ENCODE peak calls at places on chromosome 20, in four cellular contexts. Y, Z, B and G are unnamed samples.

GRCh38 chr20:43961541-43962471 is 47.2 kb downstream of the TOX2 start:
- DNase-seq in Y (no peak), Z (no peak), B (no peak), G (no peak)

GRCh38 chr20:23050847-23051627 is 1.6 kb upstream of the THBD start:
- DNase-seq in Y (peak), Z (no peak), B (no peak), G (peak)

GRCh38 chr20:14790771-14791517 is 453.5 kb upstream of the FLRT3 start:
- DNase-seq in Y (no peak), Z (no peak), B (no peak), G (no peak)

GRCh38 chr20:15865553-15865952 is 707.7 kb downstream of the KIF16B start:
- DNase-seq in Y (no peak), Z (no peak), B (no peak), G (no peak)

GRCh38 chr20:46000571-46001145 is 8.1 kb upstream of the MMP9 start:
- DNase-seq in Y (no peak), Z (no peak), B (no peak), G (no peak)

GRCh38 chr20:44714701-44715494 is at the start of gene CCN5:
- DNase-seq in Y (peak), Z (no peak), B (no peak), G (peak)

GRCh38 chr20:3777726-3778629 is 3.3 kb downstream of the SPEF1 start:
- DNase-seq in Y (peak), Z (no peak), B (peak), G (no peak)

GRCh38 chr20:6665161-6665560 is 102.3 kb upstream of the BMP2 start:
- DNase-seq in Y (no peak), Z (no peak), B (no peak), G (no peak)

GRCh38 chr20:38426006-38426405 is 9.1 kb downstream of the SNHG17 start:
- DNase-seq in Y (peak), Z (no peak), B (no peak), G (peak)

GRCh38 chr20:1734269-1734858 is 76.8 kb upstream of the SIRPG start:
- DNase-seq in Y (no peak), Z (no peak), B (no peak), G (no peak)

GRCh38 chr20:4973330-4974097 is 27.8 kb downstream of the SLC23A2 start:
- DNase-seq in Y (peak), Z (no peak), B (no peak), G (peak)

GRCh38 chr20:52864895-52865590 is 107.1 kb upstream of the TSHZ2 start:
- DNase-seq in Y (no peak), Z (no peak), B (no peak), G (no peak)

GRCh38 chr20:30815577-30816181 is 441.8 kb upstream of the DEFB115 start:
- DNase-seq in Y (peak), Z (no peak), B (peak), G (no peak)

GRCh38 chr20:43755390-43755789 is 28.6 kb upstream of the GTSF1L start:
- DNase-seq in Y (peak), Z (no peak), B (no peak), G (no peak)

GRCh38 chr20:17743677-17744076 is 43.9 kb downstream of the BANF2 start:
- DNase-seq in Y (no peak), Z (no peak), B (no peak), G (no peak)

GRCh38 chr20:48858075-48858790 is 30.4 kb upstream of the PREX1 start:
- DNase-seq in Y (no peak), Z (no peak), B (no peak), G (no peak)

GRCh38 chr20:24705486-24705885 is 236.1 kb downstream of the SYNDIG1 start:
- DNase-seq in Y (no peak), Z (no peak), B (no peak), G (no peak)

GRCh38 chr20:33277471-33278441 is 5.3 kb upstream of the BPIFB1 start:
- DNase-seq in Y (no peak), Z (no peak), B (peak), G (no peak)

GRCh38 chr20:53331151-53331973 is 262.3 kb downstream of the ZNF217 start:
- DNase-seq in Y (peak), Z (no peak), B (no peak), G (peak)

GRCh38 chr20:51176446-51176845 is 153.5 kb upstream of the KCNG1 start:
- DNase-seq in Y (no peak), Z (no peak), B (no peak), G (no peak)

GRCh38 chr20:18666803-18667460 is 79.1 kb downstream of the DTD1 start:
- DNase-seq in Y (no peak), Z (no peak), B (peak), G (no peak)

GRCh38 chr20:44584103-44584690 is 1.8 kb downstream of the PKIG start:
- DNase-seq in Y (no peak), Z (no peak), B (no peak), G (no peak)

GRCh38 chr20:1323256-1323655 is 5.7 kb downstream of the SDCBP2 start:
- DNase-seq in Y (peak), Z (no peak), B (no peak), G (no peak)

GRCh38 chr20:19026121-19026878 is 186.1 kb upstream of the SLC24A3 start:
- DNase-seq in Y (no peak), Z (no peak), B (no peak), G (no peak)

GRCh38 chr20:48760403-48760889 is 67.4 kb downstream of the PREX1 start:
- DNase-seq in Y (peak), Z (no peak), B (no peak), G (no peak)